ENCODE peak calls at places on chromosomes 6 and 20, in ten cellular contexts. D, B, C, G, O, Q, Z, E, H and T are unnamed samples.

GRCh38 chr6:148959511-148959910 is 212.7 kb downstream of the UST start:
- DNase-seq in E (no peak), G (no peak), B (no peak), O (no peak), D (no peak), Q (no peak), H (no peak), C (no peak), Z (no peak), T (no peak)

GRCh38 chr6:63306446-63306845 is 13.3 kb downstream of the LGSN start:
- DNase-seq in E (no peak), Q (no peak), G (no peak), C (no peak), Z (no peak), O (no peak), D (no peak), H (no peak), B (no peak), T (no peak)

GRCh38 chr20:32158943-32159660 is 48.4 kb downstream of the PLAGL2 start:
- DNase-seq in C (no peak), Q (no peak), B (peak), E (no peak), D (no peak), H (no peak), Z (no peak), O (no peak), G (no peak), T (no peak)

GRCh38 chr6:53629862-53630532 is 35.6 kb downstream of the KLHL31 start:
- DNase-seq in O (no peak), B (no peak), Q (no peak), Z (no peak), H (no peak), C (no peak), E (no peak), G (no peak), D (no peak), T (no peak)

GRCh38 chr6:108174371-108175175 is 8.8 kb downstream of the NR2E1 start:
- DNase-seq in H (no peak), D (no peak), Z (no peak), G (no peak), E (no peak), Q (no peak), B (peak), O (no peak), C (no peak), T (no peak)

GRCh38 chr6:101085327-101085726 is 204.2 kb upstream of the ASCC3 start:
- DNase-seq in H (no peak), G (no peak), C (peak), O (no peak), D (peak), Q (no peak), E (no peak), B (no peak), Z (no peak), T (no peak)

GRCh38 chr6:69816017-69816416 is 19.2 kb upstream of the LMBRD1 start:
- DNase-seq in E (no peak), C (no peak), Q (no peak), Z (no peak), O (no peak), B (no peak), G (no peak), H (no peak), D (no peak), T (no peak)

GRCh38 chr20:33460711-33461110 is 17.1 kb upstream of the SNTA1 start:
- DNase-seq in B (no peak), D (no peak), Q (no peak), E (no peak), Z (no peak), H (no peak), C (no peak), G (no peak), O (no peak), T (peak)

GRCh38 chr6:166437661-166438060 is 54.9 kb upstream of the MPC1 start:
- DNase-seq in G (no peak), C (no peak), H (no peak), O (no peak), B (no peak), Z (no peak), E (no peak), D (no peak), Q (no peak), T (no peak)

GRCh38 chr6:147203311-147204059 is 732 bp upstream of the STXBP5 start:
- DNase-seq in C (peak), O (peak), H (peak), G (peak), Q (peak), Z (peak), E (peak), D (peak), B (peak), T (peak)

GRCh38 chr6:160327981-160328380 is 20.2 kb upstream of the SLC22A3 start:
- DNase-seq in H (no peak), O (no peak), D (no peak), Q (no peak), E (no peak), Z (no peak), G (no peak), C (no peak), B (no peak), T (no peak)

GRCh38 chr6:140040391-140040790 is 665.9 kb upstream of the CITED2 start:
- DNase-seq in D (peak), Z (no peak), C (peak), O (no peak), G (no peak), H (no peak), E (no peak), B (peak), Q (no peak), T (no peak)

GRCh38 chr20:62227977-62228958 is 8.2 kb upstream of the HRH3 start:
- DNase-seq in Z (no peak), Q (no peak), G (no peak), E (no peak), D (no peak), O (no peak), C (no peak), B (no peak), H (peak), T (peak)

GRCh38 chr6:87588756-87589407 is 905 bp downstream of the RARS2 start:
- DNase-seq in Z (no peak), O (no peak), H (no peak), D (no peak), C (no peak), Q (no peak), E (no peak), G (no peak), B (peak), T (no peak)

GRCh38 chr6:158780963-158781691 is 38.0 kb downstream of the EZR start:
- DNase-seq in O (no peak), Z (no peak), C (no peak), B (no peak), G (no peak), E (no peak), Q (no peak), D (no peak), H (peak), T (no peak)

GRCh38 chr6:55958790-55959189 is 83.4 kb upstream of the BMP5 start:
- DNase-seq in O (no peak), H (no peak), Q (no peak), D (no peak), G (no peak), B (no peak), Z (no peak), C (no peak), E (no peak), T (no peak)

GRCh38 chr20:7257719-7258466 is 490.4 kb downstream of the BMP2 start:
- DNase-seq in G (no peak), E (no peak), D (no peak), B (no peak), H (no peak), C (no peak), Z (no peak), Q (no peak), O (no peak), T (no peak)

GRCh38 chr6:44073612-44074382 is 53.5 kb downstream of the MRPL14 start:
- DNase-seq in B (no peak), G (no peak), D (no peak), Z (no peak), Q (no peak), H (no peak), O (no peak), C (no peak), E (no peak), T (no peak)

GRCh38 chr20:52830598-52830997 is 141.6 kb upstream of the TSHZ2 start:
- DNase-seq in D (no peak), O (no peak), B (no peak), Q (no peak), Z (no peak), E (peak), C (no peak), H (no peak), G (no peak), T (no peak)

GRCh38 chr6:112222111-112222726 is 32.1 kb downstream of the LAMA4 start:
- DNase-seq in H (no peak), C (peak), Q (no peak), D (peak), B (peak), Z (no peak), G (no peak), O (no peak), E (no peak), T (no peak)

GRCh38 chr6:157304840-157305675 is 18.3 kb downstream of the TMEM242 start:
- DNase-seq in D (peak), Z (no peak), E (no peak), H (no peak), B (peak), C (peak), O (peak), Q (no peak), G (no peak), T (no peak)

GRCh38 chr20:11248691-11249178 is 574.9 kb upstream of the JAG1 start:
- DNase-seq in H (no peak), D (no peak), G (no peak), C (no peak), B (no peak), Q (no peak), O (no peak), Z (no peak), E (no peak), T (peak)